ENCODE peak calls at places on chromosome 20, in five cellular contexts. T is H1, Y is upper lobe of left lung, W is GM12878, S is transverse colon. K is an unnamed sample.
A peak's percentile ranks its signal among the peaks of the same experiment; 100 is the strongest.

GRCh38 chr20:23116301-23117089 is 30.4 kb upstream of the CD93 start:
- DNase-seq in T (no peak), Y (no peak), W (no peak), S (no peak), K (peak; percentile 55)

GRCh38 chr20:63446174-63447024 is 26.1 kb downstream of the KCNQ2 start:
- DNase-seq in T (no peak), Y (no peak), W (no peak), S (no peak), K (no peak)

GRCh38 chr20:9068896-9069663 is at the start of gene PLCB4:
- DNase-seq in T (peak; percentile 71), Y (no peak), W (no peak), S (peak; percentile 60), K (peak; percentile 85)

GRCh38 chr20:37615507-37616425 is 78.1 kb upstream of the CTNNBL1 start:
- DNase-seq in T (peak; percentile 79), Y (no peak), W (no peak), S (peak; percentile 44), K (no peak)

GRCh38 chr20:37526238-37526838 is 1.3 kb downstream of the BLCAP start:
- DNase-seq in T (peak; percentile 61), Y (peak; percentile 42), W (no peak), S (peak; percentile 33), K (no peak)

GRCh38 chr20:8018928-8019177 is 708 bp downstream of the TMX4 start:
- DNase-seq in T (no peak), Y (no peak), W (peak; percentile 45), S (no peak), K (no peak)

GRCh38 chr20:13821876-13822275 is 37.0 kb downstream of the NDUFAF5 start:
- DNase-seq in T (no peak), Y (peak; percentile 53), W (no peak), S (no peak), K (no peak)

GRCh38 chr20:20734475-20734948 is 22.1 kb upstream of the RALGAPA2 start:
- DNase-seq in T (no peak), Y (peak; percentile 27), W (peak; percentile 49), S (no peak), K (no peak)

GRCh38 chr20:52746190-52746589 is 226.0 kb upstream of the TSHZ2 start:
- DNase-seq in T (peak; percentile 52), Y (no peak), W (no peak), S (no peak), K (no peak)

GRCh38 chr20:38771621-38772020 is 23.4 kb downstream of the ACTR5 start:
- DNase-seq in T (no peak), Y (no peak), W (no peak), S (no peak), K (no peak)

GRCh38 chr20:33732166-33732970 is 572 bp downstream of the ZNF341 start:
- DNase-seq in T (peak; percentile 90), Y (peak; percentile 91), W (peak; percentile 32), S (peak; percentile 92), K (peak; percentile 90)
- TF ChIP-seq EP300 in T (no peak), Y (no peak), W (peak; percentile 12), S (no peak), K (no peak)

GRCh38 chr20:34012735-34013134 is 19.0 kb downstream of the RALY start:
- DNase-seq in T (no peak), Y (no peak), W (no peak), S (no peak), K (no peak)
- H3K4me1 ChIP-seq in T (peaks cover 36% of the 10 kb centered on the region), Y (peaks cover 84% of the 10 kb centered on the region), W (peaks cover 34% of the 10 kb centered on the region), S (peaks cover 66% of the 10 kb centered on the region), K (peaks cover 69% of the 10 kb centered on the region)

GRCh38 chr20:50263831-50264230 is 73.2 kb downstream of the CEBPB start:
- DNase-seq in T (no peak), Y (no peak), W (no peak), S (no peak), K (no peak)

GRCh38 chr20:50265245-50265946 is 74.8 kb downstream of the CEBPB start:
- DNase-seq in T (no peak), Y (no peak), W (no peak), S (no peak), K (no peak)

GRCh38 chr20:50267041-50267865 is 76.6 kb downstream of the CEBPB start:
- DNase-seq in T (peak; percentile 72), Y (peak; percentile 89), W (no peak), S (peak; percentile 92), K (peak; percentile 92)

GRCh38 chr20:50266293-50267040 is 75.8 kb downstream of the CEBPB start:
- DNase-seq in T (no peak), Y (no peak), W (no peak), S (no peak), K (no peak)

GRCh38 chr20:50264534-50265145 is 74.0 kb downstream of the CEBPB start:
- DNase-seq in T (no peak), Y (no peak), W (no peak), S (no peak), K (no peak)
- TF ChIP-seq EP300 in T (no peak), Y (no peak), W (no peak), S (no peak), K (no peak)

DNA sequence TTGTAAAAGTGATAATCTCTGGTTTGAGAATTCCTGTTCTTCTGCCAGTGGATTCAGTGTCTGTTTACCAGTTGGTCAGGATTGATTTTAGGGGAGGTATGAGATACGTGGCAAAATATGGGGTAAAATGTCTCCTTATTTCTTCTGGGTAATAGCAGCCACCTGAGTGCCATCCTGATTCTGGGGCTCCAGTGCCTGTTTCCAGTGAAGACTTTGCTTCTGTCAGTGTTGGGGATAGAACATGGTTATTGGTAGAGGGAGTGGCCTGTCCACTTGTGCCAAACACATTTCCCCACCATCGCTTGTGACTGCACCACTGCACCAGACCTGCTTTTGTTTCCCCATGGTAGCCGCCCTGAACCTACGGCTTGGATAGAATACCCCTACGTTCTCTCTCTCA is 15.7 kb downstream of the PANK2 start:
- DNase-seq in T (no peak), Y (no peak), W (no peak), S (no peak), K (no peak)
- H3K4me1 ChIP-seq in T (no peaks in the 10 kb centered on the region), Y (peaks cover 56% of the 10 kb centered on the region), W (peaks cover 49% of the 10 kb centered on the region), S (peaks cover 20% of the 10 kb centered on the region), K (peaks cover 36% of the 10 kb centered on the region)

DNA sequence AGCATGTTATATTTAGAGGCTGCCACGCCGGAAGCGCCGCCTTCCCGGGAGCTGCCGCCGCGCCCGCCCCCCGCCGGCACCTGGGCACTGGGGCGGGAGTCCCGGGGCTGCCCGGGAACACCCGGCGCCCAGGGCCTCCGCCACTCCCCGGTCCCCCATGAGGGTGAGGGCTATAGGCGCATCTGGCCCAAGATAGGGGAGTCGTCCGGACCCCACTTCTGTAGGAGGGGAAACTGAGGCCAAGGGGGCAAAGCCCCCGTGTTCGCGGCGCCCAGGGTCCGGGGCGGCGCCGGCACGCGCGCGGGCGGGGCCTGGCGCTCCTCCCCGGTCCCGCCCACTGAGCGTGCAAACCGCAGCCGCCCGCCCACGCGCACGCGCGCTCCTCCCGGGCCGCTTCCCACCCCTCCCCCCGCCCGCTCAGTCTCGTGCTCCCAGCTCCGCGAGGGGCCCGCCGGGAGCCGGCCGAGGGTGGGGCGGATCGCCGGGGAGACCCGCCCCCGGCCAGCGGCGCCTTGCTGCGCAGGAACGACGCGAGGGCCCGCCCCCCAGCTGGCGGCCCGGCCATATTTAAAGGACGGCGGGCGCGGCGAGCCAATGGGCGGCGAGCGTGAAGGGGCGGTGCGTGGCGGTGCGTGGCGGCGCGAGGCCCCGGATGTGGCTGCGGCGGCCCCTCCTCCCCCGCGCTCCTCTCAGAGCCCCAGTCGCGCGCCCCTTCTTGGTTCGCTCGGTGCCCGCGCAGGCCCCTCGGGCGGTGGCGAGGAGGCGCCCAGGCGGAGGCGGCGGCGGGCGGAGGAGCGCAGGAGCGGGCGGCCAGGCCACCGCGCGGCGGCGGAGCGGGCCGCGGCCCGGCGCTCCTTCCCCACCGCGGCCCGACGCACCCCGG is at the start of gene LSM14B:
- DNase-seq in T (peak; percentile 92), Y (peak; percentile 96), W (peak; percentile 78), S (peak; percentile 97), K (peak; percentile 95)
- TF ChIP-seq EP300 in T (peak; percentile 29), Y (no peak), W (no peak), S (no peak), K (no peak)

GRCh38 chr20:50560867-50561266 is 50.7 kb downstream of the PTPN1 start:
- DNase-seq in T (peak; percentile 28), Y (no peak), W (no peak), S (no peak), K (no peak)
- H3K4me1 ChIP-seq in T (no peaks in the 10 kb centered on the region), Y (peaks cover 46% of the 10 kb centered on the region), W (peaks cover 7% of the 10 kb centered on the region), S (peaks cover 19% of the 10 kb centered on the region), K (peaks cover 26% of the 10 kb centered on the region)

DNA sequence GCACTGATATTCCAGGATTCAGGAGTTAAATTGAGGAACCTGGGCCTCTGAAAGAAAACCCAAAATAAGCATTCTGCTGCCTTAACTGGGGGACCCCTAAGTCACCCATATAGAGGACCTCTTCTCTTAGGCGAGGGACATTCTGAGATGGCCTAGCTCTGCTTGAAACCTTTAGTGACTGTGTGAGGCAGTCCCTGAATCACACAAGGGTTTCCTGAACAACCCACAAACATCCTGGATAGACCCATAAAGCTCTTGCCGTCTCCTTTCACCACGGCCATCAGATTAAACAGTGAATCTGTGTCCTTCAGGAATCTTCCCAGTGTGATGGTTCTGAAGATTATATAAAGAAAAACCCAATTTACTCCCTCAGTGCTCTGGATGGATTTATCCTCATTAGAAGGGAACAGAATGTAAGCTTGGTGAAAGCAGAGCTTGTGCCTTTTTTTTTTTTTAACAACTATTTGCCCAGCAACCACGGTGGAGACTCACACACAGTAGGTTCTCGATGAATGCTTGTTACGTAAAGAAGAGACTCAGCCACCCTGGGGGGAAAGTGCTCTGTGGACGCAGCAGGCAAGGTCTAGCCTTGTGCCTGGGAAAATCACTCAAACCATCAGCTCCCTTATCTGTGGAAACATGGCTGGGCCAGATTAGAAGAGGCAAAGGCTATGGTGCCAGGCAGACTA is 39.1 kb upstream of the SIRPG start:
- DNase-seq in T (no peak), Y (no peak), W (no peak), S (no peak), K (no peak)
- TF ChIP-seq EP300 in T (no peak), Y (no peak), W (no peak), S (no peak), K (no peak)

GRCh38 chr20:33559212-33559611 is 69.3 kb downstream of the CBFA2T2 start:
- DNase-seq in T (no peak), Y (no peak), W (no peak), S (no peak), K (no peak)
- H3K4me1 ChIP-seq in T (no peaks in the 10 kb centered on the region), Y (peaks cover 19% of the 10 kb centered on the region), W (peaks cover 8% of the 10 kb centered on the region), S (peaks cover 31% of the 10 kb centered on the region), K (peaks cover 44% of the 10 kb centered on the region)

GRCh38 chr20:56422131-56422823 is 10.2 kb downstream of the CASS4 start:
- DNase-seq in T (no peak), Y (no peak), W (no peak), S (no peak), K (no peak)

GRCh38 chr20:56422824-56423189 is 10.7 kb downstream of the CASS4 start:
- DNase-seq in T (no peak), Y (no peak), W (no peak), S (no peak), K (no peak)

GRCh38 chr20:56418385-56418861 is 6.4 kb downstream of the CASS4 start:
- DNase-seq in T (no peak), Y (no peak), W (no peak), S (no peak), K (no peak)

GRCh38 chr20:56420028-56420427 is 8.0 kb downstream of the CASS4 start:
- DNase-seq in T (no peak), Y (no peak), W (no peak), S (no peak), K (no peak)

GRCh38 chr20:56420940-56421688 is 9.1 kb downstream of the CASS4 start:
- DNase-seq in T (no peak), Y (no peak), W (no peak), S (no peak), K (no peak)
- TF ChIP-seq EP300 in T (no peak), Y (no peak), W (no peak), S (no peak), K (no peak)